ENCODE peak calls at places on chromosomes 1 and 21, in nine cellular contexts. One of them, this sample, is unnamed.

GRCh38 chr21:42375141-42375905 is 9.0 kb upstream of the TFF1 start:
- DNase-seq in foreskin fibroblast: no peak
- DNase-seq in pancreas: peak
- DNase-seq in heart left ventricle: no peak
- DNase-seq in mammary epithelial cell: no peak
- DNase-seq in astrocyte: no peak
- DNase-seq in adipocyte: no peak
- DNase-seq in H7: peak
- DNase-seq in body of pancreas: no peak
- DNase-seq in this sample: no peak

GRCh38 chr1:189939967-189940366 is 537.7 kb downstream of the BRINP3 start:
- DNase-seq in foreskin fibroblast: peak
- DNase-seq in pancreas: no peak
- DNase-seq in heart left ventricle: no peak
- DNase-seq in mammary epithelial cell: peak
- DNase-seq in astrocyte: peak
- DNase-seq in adipocyte: peak
- DNase-seq in H7: no peak
- DNase-seq in body of pancreas: no peak
- DNase-seq in this sample: no peak

GRCh38 chr1:18929686-18930085 is 26.8 kb downstream of the IFFO2 start:
- DNase-seq in foreskin fibroblast: no peak
- DNase-seq in pancreas: peak
- DNase-seq in heart left ventricle: no peak
- DNase-seq in mammary epithelial cell: no peak
- DNase-seq in astrocyte: peak
- DNase-seq in adipocyte: peak
- DNase-seq in H7: no peak
- DNase-seq in body of pancreas: no peak
- DNase-seq in this sample: no peak

GRCh38 chr1:248611883-248612282 is 14.4 kb upstream of the OR2T10 start:
- DNase-seq in foreskin fibroblast: no peak
- DNase-seq in pancreas: no peak
- DNase-seq in heart left ventricle: no peak
- DNase-seq in mammary epithelial cell: no peak
- DNase-seq in astrocyte: no peak
- DNase-seq in adipocyte: no peak
- DNase-seq in H7: no peak
- DNase-seq in body of pancreas: no peak
- DNase-seq in this sample: no peak

GRCh38 chr1:78383923-78384322 is 106.9 kb upstream of the PTGFR start:
- DNase-seq in foreskin fibroblast: no peak
- DNase-seq in pancreas: no peak
- DNase-seq in heart left ventricle: no peak
- DNase-seq in mammary epithelial cell: no peak
- DNase-seq in astrocyte: no peak
- DNase-seq in adipocyte: peak
- DNase-seq in H7: no peak
- DNase-seq in body of pancreas: no peak
- DNase-seq in this sample: no peak

GRCh38 chr1:56404561-56405030 is 174.8 kb downstream of the PLPP3 start:
- DNase-seq in foreskin fibroblast: peak
- DNase-seq in pancreas: no peak
- DNase-seq in heart left ventricle: peak
- DNase-seq in mammary epithelial cell: no peak
- DNase-seq in astrocyte: peak
- DNase-seq in adipocyte: peak
- DNase-seq in H7: no peak
- DNase-seq in body of pancreas: no peak
- DNase-seq in this sample: no peak

GRCh38 chr1:27403065-27403726 is 10.8 kb downstream of the GPR3 start:
- DNase-seq in foreskin fibroblast: peak
- DNase-seq in pancreas: no peak
- DNase-seq in heart left ventricle: peak
- DNase-seq in mammary epithelial cell: no peak
- DNase-seq in astrocyte: no peak
- DNase-seq in adipocyte: peak
- DNase-seq in H7: peak
- DNase-seq in body of pancreas: no peak
- DNase-seq in this sample: no peak

GRCh38 chr1:145916745-145917144 is 1.8 kb downstream of the PEX11B start:
- DNase-seq in foreskin fibroblast: no peak
- DNase-seq in pancreas: no peak
- DNase-seq in heart left ventricle: no peak
- DNase-seq in mammary epithelial cell: peak
- DNase-seq in astrocyte: peak
- DNase-seq in adipocyte: peak
- DNase-seq in H7: no peak
- DNase-seq in body of pancreas: no peak
- DNase-seq in this sample: no peak

GRCh38 chr1:87969040-87969439 is 640.4 kb downstream of the LMO4 start:
- DNase-seq in foreskin fibroblast: no peak
- DNase-seq in pancreas: no peak
- DNase-seq in heart left ventricle: no peak
- DNase-seq in mammary epithelial cell: no peak
- DNase-seq in astrocyte: no peak
- DNase-seq in adipocyte: no peak
- DNase-seq in H7: no peak
- DNase-seq in body of pancreas: no peak
- DNase-seq in this sample: no peak

GRCh38 chr1:59293849-59294248 is 3.0 kb upstream of the FGGY start:
- DNase-seq in foreskin fibroblast: no peak
- DNase-seq in pancreas: no peak
- DNase-seq in heart left ventricle: no peak
- DNase-seq in mammary epithelial cell: no peak
- DNase-seq in astrocyte: no peak
- DNase-seq in adipocyte: no peak
- DNase-seq in H7: no peak
- DNase-seq in body of pancreas: no peak
- DNase-seq in this sample: no peak

GRCh38 chr1:115609021-115609420 is 32.7 kb upstream of the VANGL1 start:
- DNase-seq in foreskin fibroblast: peak
- DNase-seq in pancreas: no peak
- DNase-seq in heart left ventricle: no peak
- DNase-seq in mammary epithelial cell: peak
- DNase-seq in astrocyte: no peak
- DNase-seq in adipocyte: no peak
- DNase-seq in H7: no peak
- DNase-seq in body of pancreas: no peak
- DNase-seq in this sample: no peak

GRCh38 chr1:205172729-205173366 is 38.7 kb downstream of the DSTYK start:
- DNase-seq in foreskin fibroblast: peak
- DNase-seq in pancreas: no peak
- DNase-seq in heart left ventricle: no peak
- DNase-seq in mammary epithelial cell: peak
- DNase-seq in astrocyte: peak
- DNase-seq in adipocyte: peak
- DNase-seq in H7: no peak
- DNase-seq in body of pancreas: no peak
- DNase-seq in this sample: peak

GRCh38 chr1:200478945-200479558 is 69.2 kb upstream of the ZNF281 start:
- DNase-seq in foreskin fibroblast: no peak
- DNase-seq in pancreas: no peak
- DNase-seq in heart left ventricle: no peak
- DNase-seq in mammary epithelial cell: no peak
- DNase-seq in astrocyte: no peak
- DNase-seq in adipocyte: no peak
- DNase-seq in H7: no peak
- DNase-seq in body of pancreas: no peak
- DNase-seq in this sample: no peak

GRCh38 chr21:14609274-14609673 is 63.2 kb upstream of the SAMSN1 start:
- DNase-seq in foreskin fibroblast: no peak
- DNase-seq in pancreas: no peak
- DNase-seq in heart left ventricle: no peak
- DNase-seq in mammary epithelial cell: no peak
- DNase-seq in astrocyte: no peak
- DNase-seq in adipocyte: no peak
- DNase-seq in H7: no peak
- DNase-seq in body of pancreas: no peak
- DNase-seq in this sample: no peak

GRCh38 chr1:174218983-174219382 is 59.7 kb downstream of the RABGAP1L start:
- DNase-seq in foreskin fibroblast: peak
- DNase-seq in pancreas: no peak
- DNase-seq in heart left ventricle: no peak
- DNase-seq in mammary epithelial cell: no peak
- DNase-seq in astrocyte: peak
- DNase-seq in adipocyte: peak
- DNase-seq in H7: no peak
- DNase-seq in body of pancreas: no peak
- DNase-seq in this sample: no peak

DNA sequence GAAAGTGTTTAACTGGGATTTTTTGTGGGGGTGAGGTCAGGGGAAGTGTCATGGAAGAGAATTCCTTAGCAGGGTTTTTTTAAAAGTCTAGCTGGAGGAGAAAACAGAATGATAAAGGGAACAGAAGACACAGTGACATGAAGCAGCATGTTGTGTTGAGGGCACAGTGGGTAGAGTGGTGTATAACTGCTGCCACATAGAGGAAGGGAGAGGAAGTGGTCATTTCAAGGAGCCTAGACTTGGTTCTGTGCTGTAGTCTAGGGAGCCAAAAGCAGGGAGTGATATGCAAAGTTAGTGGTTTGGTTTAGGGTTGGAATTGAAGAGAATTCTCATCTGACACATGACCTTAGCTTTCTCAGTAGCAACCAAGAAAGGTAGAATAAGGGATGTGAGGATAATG is 10.2 kb downstream of the EEIG2 start:
- DNase-seq in foreskin fibroblast: peak
- DNase-seq in pancreas: no peak
- DNase-seq in heart left ventricle: no peak
- DNase-seq in mammary epithelial cell: peak
- DNase-seq in astrocyte: no peak
- DNase-seq in adipocyte: no peak
- DNase-seq in H7: peak
- DNase-seq in body of pancreas: no peak
- DNase-seq in this sample: no peak
- H3K4me3 ChIP-seq in foreskin fibroblast: no peak
- H3K4me3 ChIP-seq in pancreas: no peak
- H3K4me3 ChIP-seq in heart left ventricle: no peak
- H3K4me3 ChIP-seq in mammary epithelial cell: no peak
- H3K4me3 ChIP-seq in astrocyte: no peak
- H3K4me3 ChIP-seq in adipocyte: no peak
- H3K4me3 ChIP-seq in H7: no peak
- H3K4me3 ChIP-seq in body of pancreas: no peak
- H3K4me3 ChIP-seq in this sample: no peak

DNA sequence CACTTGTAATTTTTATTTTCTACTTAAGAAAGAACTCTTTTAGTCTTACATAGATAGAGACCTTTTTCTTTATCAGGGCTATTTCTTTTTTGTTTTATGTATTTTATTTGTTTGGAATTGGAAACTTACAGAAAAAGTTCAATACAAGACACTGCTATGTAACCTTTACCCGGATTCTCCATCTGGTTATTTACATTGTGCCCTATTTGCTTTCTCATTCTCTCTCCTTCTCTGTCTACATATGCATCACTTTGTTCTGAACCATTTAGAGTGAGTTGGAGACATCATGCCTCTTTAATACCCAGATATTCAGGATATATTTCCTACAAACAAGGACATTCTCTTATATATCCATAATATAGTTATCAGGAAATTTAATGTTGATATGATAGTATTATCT is 18.3 kb downstream of the AXDND1 start:
- DNase-seq in foreskin fibroblast: no peak
- DNase-seq in pancreas: no peak
- DNase-seq in heart left ventricle: no peak
- DNase-seq in mammary epithelial cell: no peak
- DNase-seq in astrocyte: no peak
- DNase-seq in adipocyte: no peak
- DNase-seq in H7: no peak
- DNase-seq in body of pancreas: no peak
- DNase-seq in this sample: no peak
- H3K4me3 ChIP-seq in foreskin fibroblast: no peak
- H3K4me3 ChIP-seq in pancreas: no peak
- H3K4me3 ChIP-seq in heart left ventricle: no peak
- H3K4me3 ChIP-seq in mammary epithelial cell: no peak
- H3K4me3 ChIP-seq in astrocyte: no peak
- H3K4me3 ChIP-seq in adipocyte: no peak
- H3K4me3 ChIP-seq in H7: no peak
- H3K4me3 ChIP-seq in body of pancreas: no peak
- H3K4me3 ChIP-seq in this sample: no peak

DNA sequence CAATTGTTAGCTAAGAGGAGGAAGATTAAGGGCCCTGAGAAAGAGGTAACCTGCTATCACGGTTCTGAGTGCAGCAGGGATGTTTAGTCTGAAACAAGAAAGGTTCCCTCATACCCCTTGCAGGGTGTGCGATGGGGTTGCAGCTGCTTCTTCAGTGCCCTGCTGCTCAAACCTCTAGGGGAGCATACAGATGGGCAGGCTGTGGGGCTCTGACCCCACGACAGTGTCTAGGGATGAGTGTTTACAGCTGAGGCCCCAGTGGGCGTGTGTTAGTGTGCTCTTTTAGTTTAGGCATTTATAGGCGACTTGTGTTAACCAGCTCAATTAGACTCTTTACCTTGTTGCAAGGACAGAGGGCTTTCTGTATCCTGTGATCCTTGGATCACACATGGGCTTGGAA is 41.3 kb upstream of the PLA2G5 start:
- DNase-seq in foreskin fibroblast: no peak
- DNase-seq in pancreas: no peak
- DNase-seq in heart left ventricle: peak
- DNase-seq in mammary epithelial cell: no peak
- DNase-seq in astrocyte: no peak
- DNase-seq in adipocyte: no peak
- DNase-seq in H7: no peak
- DNase-seq in body of pancreas: no peak
- DNase-seq in this sample: no peak
- H3K4me3 ChIP-seq in foreskin fibroblast: no peak
- H3K4me3 ChIP-seq in pancreas: no peak
- H3K4me3 ChIP-seq in heart left ventricle: peak
- H3K4me3 ChIP-seq in mammary epithelial cell: no peak
- H3K4me3 ChIP-seq in astrocyte: no peak
- H3K4me3 ChIP-seq in adipocyte: no peak
- H3K4me3 ChIP-seq in H7: no peak
- H3K4me3 ChIP-seq in body of pancreas: no peak
- H3K4me3 ChIP-seq in this sample: no peak

GRCh38 chr1:43991200-43991475 is 261 bp upstream of the CCDC24 start:
- DNase-seq in foreskin fibroblast: no peak
- DNase-seq in pancreas: no peak
- DNase-seq in heart left ventricle: no peak
- DNase-seq in mammary epithelial cell: no peak
- DNase-seq in astrocyte: no peak
- DNase-seq in adipocyte: no peak
- DNase-seq in H7: no peak
- DNase-seq in body of pancreas: no peak
- DNase-seq in this sample: no peak

GRCh38 chr1:43991476-43992231 is at the start of gene CCDC24:
- DNase-seq in foreskin fibroblast: peak
- DNase-seq in pancreas: peak
- DNase-seq in heart left ventricle: peak
- DNase-seq in mammary epithelial cell: peak
- DNase-seq in astrocyte: peak
- DNase-seq in adipocyte: peak
- DNase-seq in H7: peak
- DNase-seq in body of pancreas: peak
- DNase-seq in this sample: no peak

GRCh38 chr1:43993206-43993914 is 2.0 kb downstream of the CCDC24 start:
- DNase-seq in foreskin fibroblast: no peak
- DNase-seq in pancreas: no peak
- DNase-seq in heart left ventricle: no peak
- DNase-seq in mammary epithelial cell: no peak
- DNase-seq in astrocyte: no peak
- DNase-seq in adipocyte: no peak
- DNase-seq in H7: no peak
- DNase-seq in body of pancreas: no peak
- DNase-seq in this sample: no peak

GRCh38 chr1:43992232-43992995 is 1.0 kb downstream of the CCDC24 start:
- DNase-seq in foreskin fibroblast: no peak
- DNase-seq in pancreas: no peak
- DNase-seq in heart left ventricle: no peak
- DNase-seq in mammary epithelial cell: no peak
- DNase-seq in astrocyte: no peak
- DNase-seq in adipocyte: no peak
- DNase-seq in H7: no peak
- DNase-seq in body of pancreas: no peak
- DNase-seq in this sample: no peak

GRCh38 chr1:43990271-43991199 is 864 bp upstream of the CCDC24 start:
- DNase-seq in foreskin fibroblast: peak
- DNase-seq in pancreas: peak
- DNase-seq in heart left ventricle: no peak
- DNase-seq in mammary epithelial cell: no peak
- DNase-seq in astrocyte: no peak
- DNase-seq in adipocyte: no peak
- DNase-seq in H7: peak
- DNase-seq in body of pancreas: no peak
- DNase-seq in this sample: no peak
- H3K4me3 ChIP-seq in foreskin fibroblast: peak
- H3K4me3 ChIP-seq in pancreas: no peak
- H3K4me3 ChIP-seq in heart left ventricle: peak
- H3K4me3 ChIP-seq in mammary epithelial cell: peak
- H3K4me3 ChIP-seq in astrocyte: peak
- H3K4me3 ChIP-seq in adipocyte: peak
- H3K4me3 ChIP-seq in H7: peak
- H3K4me3 ChIP-seq in body of pancreas: peak
- H3K4me3 ChIP-seq in this sample: peak

This sample was measured in AG04449.